ENCODE peak calls at places on chromosome 6, in nine cellular contexts. U is ascending aorta; J is adrenal gland; T is cardiac muscle cell; Q is body of pancreas; P is right atrium auricular region; O is CD8-positive, alpha-beta T cell; G is AG04450; K is RWPE2. L is an unnamed sample. For H3K9me3 and H3K27me3, the result is how much of the 10 kb centered on the place peaks cover.

GRCh38 chr6:126063512-126064146 is 77.3 kb downstream of the TRMT11 start:
- DNase-seq in U (no peak), J (no peak), T (no peak), Q (no peak), P (no peak), O (no peak), G (peak), K (no peak), L (no peak)

GRCh38 chr6:142756215-142756630 is 188.8 kb downstream of the HIVEP2 start:
- DNase-seq in U (no peak), J (no peak), T (peak), Q (no peak), P (no peak), O (no peak), G (no peak), K (no peak), L (peak)

GRCh38 chr6:22848121-22848520 is 278.8 kb downstream of the HDGFL1 start:
- DNase-seq in U (no peak), J (no peak), T (no peak), Q (no peak), P (no peak), O (no peak), G (no peak), K (no peak), L (no peak)

GRCh38 chr6:6631526-6632276 is 43.2 kb downstream of the LY86 start:
- DNase-seq in U (no peak), J (no peak), T (peak), Q (peak), P (no peak), O (no peak), G (no peak), K (no peak), L (no peak)

GRCh38 chr6:84653027-84653551 is 111.3 kb downstream of the TBX18 start:
- DNase-seq in U (no peak), J (no peak), T (no peak), Q (no peak), P (no peak), O (no peak), G (no peak), K (no peak), L (no peak)

GRCh38 chr6:1379026-1379809 is 10.2 kb upstream of the FOXF2 start:
- DNase-seq in U (no peak), J (no peak), T (no peak), Q (no peak), P (no peak), O (no peak), G (no peak), K (no peak), L (no peak)

GRCh38 chr6:85273870-85274269 is 176.0 kb upstream of the NT5E start:
- DNase-seq in U (no peak), J (no peak), T (no peak), Q (no peak), P (no peak), O (no peak), G (no peak), K (no peak), L (no peak)

GRCh38 chr6:137268911-137269310 is 49.7 kb upstream of the IFNGR1 start:
- DNase-seq in U (no peak), J (no peak), T (no peak), Q (no peak), P (no peak), O (no peak), G (no peak), K (no peak), L (no peak)

GRCh38 chr6:127385668-127386385 is 42.4 kb upstream of the ECHDC1 start:
- DNase-seq in U (no peak), J (no peak), T (no peak), Q (peak), P (no peak), O (no peak), G (no peak), K (no peak), L (no peak)

GRCh38 chr6:10271982-10272381 is 142.9 kb downstream of the TFAP2A start:
- DNase-seq in U (no peak), J (no peak), T (no peak), Q (peak), P (no peak), O (no peak), G (no peak), K (no peak), L (no peak)

GRCh38 chr6:136326038-136326561 is 36.5 kb upstream of the BCLAF1 start:
- DNase-seq in U (no peak), J (no peak), T (peak), Q (peak), P (no peak), O (no peak), G (peak), K (no peak), L (no peak)

GRCh38 chr6:150492507-150492906 is 107.2 kb upstream of the PLEKHG1 start:
- DNase-seq in U (no peak), J (no peak), T (peak), Q (no peak), P (no peak), O (no peak), G (no peak), K (peak), L (peak)

GRCh38 chr6:30265166-30265565 is 52.0 kb upstream of the TRIM26 start:
- DNase-seq in U (no peak), J (no peak), T (no peak), Q (no peak), P (no peak), O (no peak), G (no peak), K (no peak), L (no peak)

GRCh38 chr6:121884621-121885020 is 449.2 kb downstream of the GJA1 start:
- DNase-seq in U (no peak), J (no peak), T (no peak), Q (no peak), P (no peak), O (no peak), G (no peak), K (no peak), L (no peak)

GRCh38 chr6:105764318-105764717 is 321.8 kb upstream of the PRDM1 start:
- DNase-seq in U (no peak), J (no peak), T (no peak), Q (no peak), P (no peak), O (no peak), G (no peak), K (no peak), L (no peak)

GRCh38 chr6:40340196-40340595 is 247.0 kb downstream of the LRFN2 start:
- DNase-seq in U (no peak), J (no peak), T (no peak), Q (no peak), P (no peak), O (no peak), G (no peak), K (no peak), L (no peak)

GRCh38 chr6:139146317-139146726 is 11.4 kb downstream of the HECA start:
- DNase-seq in U (no peak), J (no peak), T (no peak), Q (no peak), P (no peak), O (no peak), G (no peak), K (no peak), L (no peak)

GRCh38 chr6:1364791-1365190 is 24.6 kb upstream of the FOXF2 start:
- DNase-seq in U (no peak), J (no peak), T (no peak), Q (no peak), P (no peak), O (no peak), G (no peak), K (no peak), L (no peak)

GRCh38 chr6:300026-300425 is 7.7 kb downstream of the DUSP22 start:
- DNase-seq in U (no peak), J (no peak), T (no peak), Q (no peak), P (no peak), O (no peak), G (no peak), K (no peak), L (no peak)

GRCh38 chr6:301929-302705 is 9.8 kb downstream of the DUSP22 start:
- DNase-seq in U (no peak), J (no peak), T (no peak), Q (no peak), P (no peak), O (no peak), G (no peak), K (no peak), L (no peak)

GRCh38 chr6:302760-303159 is 10.5 kb downstream of the DUSP22 start:
- DNase-seq in U (no peak), J (no peak), T (no peak), Q (no peak), P (no peak), O (no peak), G (no peak), K (no peak), L (no peak)

GRCh38 chr6:300494-301198 is 8.4 kb downstream of the DUSP22 start:
- DNase-seq in U (no peak), J (no peak), T (no peak), Q (no peak), P (no peak), O (no peak), G (no peak), K (no peak), L (no peak)

GRCh38 chr6:301526-301925 is 9.2 kb downstream of the DUSP22 start:
- DNase-seq in U (no peak), J (no peak), T (no peak), Q (no peak), P (no peak), O (no peak), G (no peak), K (no peak), L (no peak)
- H3K9me3 ChIP-seq in U (under half), J (under half), T (under half), Q (under half), P (under half), O (under half), G (half or more), K (under half), L (under half)

DNA sequence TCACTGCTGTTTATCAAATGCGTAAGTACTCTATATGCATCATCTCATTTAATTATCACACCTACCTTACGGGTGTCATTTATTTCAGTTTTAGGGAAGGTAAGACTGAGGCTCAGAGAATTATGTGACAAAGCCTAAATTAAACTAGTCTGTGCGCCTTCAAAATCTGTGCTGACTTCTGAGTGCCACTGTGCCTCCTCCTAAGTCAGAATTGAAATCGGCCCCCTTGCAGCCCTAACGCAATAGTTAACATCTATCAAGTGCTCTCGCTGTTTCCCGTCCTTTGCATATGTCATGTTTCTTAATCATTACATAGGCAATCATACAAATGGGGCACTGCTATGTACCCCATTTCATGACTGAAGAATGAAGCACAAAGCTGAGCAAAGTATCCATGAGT is 79.0 kb upstream of the PDE10A start:
- DNase-seq in U (no peak), J (no peak), T (no peak), Q (no peak), P (no peak), O (no peak), G (no peak), K (no peak), L (no peak)
- H3K27me3 ChIP-seq in U (under half), J (under half), T (under half), Q (under half), P (under half), O (under half), G (under half), K (under half), L (under half)

GRCh38 chr6:4384638-4385036 is 249.3 kb upstream of the ECI2 start:
- DNase-seq in U (no peak), J (no peak), T (no peak), Q (no peak), P (no peak), O (no peak), G (no peak), K (no peak), L (no peak)
- H3K9me3 ChIP-seq in U (under half), J (under half), T (under half), Q (under half), P (under half), O (under half), G (under half), K (under half), L (under half)

GRCh38 chr6:111474771-111475170 is 8.2 kb downstream of the REV3L start:
- DNase-seq in U (no peak), J (no peak), T (no peak), Q (no peak), P (no peak), O (no peak), G (no peak), K (no peak), L (no peak)
- H3K27me3 ChIP-seq in U (under half), J (under half), T (under half), Q (under half), P (under half), O (under half), G (under half), K (under half), L (under half)

DNA sequence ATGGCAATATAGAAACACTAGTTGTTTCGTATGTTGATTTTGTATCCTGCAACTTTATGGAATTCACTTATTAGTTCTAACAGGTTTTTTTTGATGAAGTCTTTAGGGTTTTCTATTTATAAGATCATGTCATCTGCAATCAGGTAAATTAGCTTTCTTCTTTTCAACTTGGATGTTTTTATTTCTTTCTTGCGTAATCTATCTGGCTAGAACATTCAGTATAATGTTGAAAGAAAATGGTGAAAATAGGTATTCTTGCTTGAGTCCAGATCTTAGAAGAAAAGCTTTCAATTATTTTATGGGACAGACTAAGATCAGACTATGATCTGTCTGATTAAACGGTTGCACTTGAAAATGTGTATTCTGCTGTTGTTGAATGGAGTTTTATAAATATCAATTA is 820.8 kb upstream of the ADGRB3 start:
- DNase-seq in U (no peak), J (no peak), T (no peak), Q (no peak), P (no peak), O (no peak), G (no peak), K (no peak), L (no peak)
- H3K9me3 ChIP-seq in U (under half), J (under half), T (under half), Q (under half), P (under half), O (under half), G (under half), K (under half), L (under half)

GRCh38 chr6:27591660-27592059 is 118.8 kb upstream of the ZNF184 start:
- DNase-seq in U (no peak), J (no peak), T (peak), Q (no peak), P (no peak), O (no peak), G (no peak), K (no peak), L (peak)

GRCh38 chr6:27593861-27594260 is 121.0 kb upstream of the ZNF184 start:
- DNase-seq in U (no peak), J (no peak), T (no peak), Q (no peak), P (no peak), O (no peak), G (no peak), K (no peak), L (no peak)

GRCh38 chr6:27593200-27593818 is 120.4 kb upstream of the ZNF184 start:
- DNase-seq in U (no peak), J (no peak), T (no peak), Q (no peak), P (no peak), O (no peak), G (no peak), K (no peak), L (no peak)

GRCh38 chr6:27592107-27592480 is 119.2 kb upstream of the ZNF184 start:
- DNase-seq in U (no peak), J (no peak), T (peak), Q (no peak), P (no peak), O (no peak), G (no peak), K (no peak), L (no peak)

DNA sequence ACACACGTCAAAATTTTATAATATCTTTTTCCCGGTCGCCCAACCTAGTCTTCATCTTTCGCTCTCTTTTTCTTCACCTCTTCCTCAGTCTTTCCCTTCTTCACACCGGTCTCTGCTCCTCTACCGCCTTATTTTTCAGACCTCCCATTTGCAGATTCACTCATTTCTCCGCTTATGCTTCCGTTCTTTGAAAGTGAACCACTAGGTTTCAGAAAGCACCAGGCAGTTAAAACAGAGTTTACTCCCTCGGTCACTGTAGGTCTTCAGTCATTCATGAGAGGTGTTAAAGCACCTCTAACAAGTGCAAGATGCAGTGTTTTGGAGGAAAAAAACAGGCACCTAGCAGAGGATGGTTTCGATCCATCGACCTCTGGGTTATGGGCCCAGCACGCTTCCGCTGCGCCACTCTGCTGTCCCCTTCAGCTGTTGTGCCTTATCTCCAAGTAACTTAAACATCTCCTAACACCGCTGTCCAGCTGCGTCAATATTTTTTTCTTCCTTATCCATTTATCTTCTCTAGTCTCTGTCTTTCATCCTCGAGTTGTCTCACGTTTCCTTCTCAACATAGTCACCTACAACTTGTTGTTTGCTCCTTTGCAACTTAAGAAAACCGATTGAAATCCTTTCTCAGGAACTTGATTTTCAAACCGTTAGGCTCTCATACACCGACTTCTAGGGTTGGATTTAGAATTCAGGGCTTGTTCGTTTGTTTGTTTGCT is 119.7 kb upstream of the ZNF184 start:
- DNase-seq in U (no peak), J (peak), T (peak), Q (no peak), P (no peak), O (no peak), G (peak), K (no peak), L (peak)
- H3K27me3 ChIP-seq in U (under half), J (half or more), T (half or more), Q (under half), P (under half), O (under half), G (under half), K (under half), L (under half)

GRCh38 chr6:131816869-131817268 is 9.0 kb downstream of the ENPP1 start:
- DNase-seq in U (no peak), J (no peak), T (no peak), Q (no peak), P (no peak), O (no peak), G (no peak), K (no peak), L (no peak)
- H3K9me3 ChIP-seq in U (under half), J (under half), T (under half), Q (under half), P (under half), O (under half), G (under half), K (under half), L (under half)

GRCh38 chr6:166005846-166006592 is 161.6 kb downstream of the TBXT start:
- DNase-seq in U (no peak), J (peak), T (peak), Q (peak), P (peak), O (no peak), G (no peak), K (no peak), L (no peak)
- H3K27me3 ChIP-seq in U (under half), J (under half), T (under half), Q (under half), P (under half), O (under half), G (under half), K (under half), L (under half)

GRCh38 chr6:4872841-4873240 is 96.6 kb downstream of the CDYL start:
- DNase-seq in U (no peak), J (no peak), T (no peak), Q (no peak), P (no peak), O (no peak), G (no peak), K (no peak), L (no peak)
- H3K9me3 ChIP-seq in U (under half), J (under half), T (under half), Q (under half), P (under half), O (under half), G (under half), K (under half), L (under half)